ENCODE peak calls at places on chromosomes 11 and 22, in five cellular contexts. Z is Calu3, T is HL-60, H is HepG2, R is coronary artery. J is an unnamed sample.

GRCh38 chr22:39999144-39999757 is 4.5 kb downstream of the FAM83F start:
- DNase-seq in Z (peak; percentile 45), T (peak; percentile 9), H (peak; percentile 27), R (peak; percentile 41), J (no peak)

GRCh38 chr22:19877626-19878339 is 23.1 kb upstream of the GNB1L start:
- DNase-seq in Z (no peak), T (no peak), H (no peak), R (peak; percentile 71), J (no peak)

GRCh38 chr11:71489311-71490043 is 36.5 kb downstream of the NADSYN1 start:
- DNase-seq in Z (peak; percentile 20), T (no peak), H (no peak), R (no peak), J (peak; percentile 19)

GRCh38 chr11:26621147-26621546 is 49.1 kb upstream of the MUC15 start:
- DNase-seq in Z (no peak), T (no peak), H (no peak), R (no peak), J (no peak)

GRCh38 chr11:18706330-18707243 is 8.0 kb downstream of the TMEM86A start:
- DNase-seq in Z (no peak), T (no peak), H (no peak), R (no peak), J (peak; percentile 21)

GRCh38 chr11:128865490-128865889 is 1.6 kb downstream of the KCNJ1 start:
- DNase-seq in Z (no peak), T (no peak), H (no peak), R (no peak), J (no peak)

GRCh38 chr11:103949781-103950180 is 86.7 kb upstream of the DDI1 start:
- DNase-seq in Z (no peak), T (no peak), H (no peak), R (no peak), J (no peak)

GRCh38 chr11:72704028-72704782 is 30.0 kb upstream of the PDE2A start:
- DNase-seq in Z (no peak), T (no peak), H (no peak), R (no peak), J (no peak)

GRCh38 chr22:34866501-34867171 is 199.3 kb upstream of the ISX start:
- DNase-seq in Z (no peak), T (no peak), H (no peak), R (no peak), J (no peak)

GRCh38 chr22:28934026-28934425 is 50.7 kb downstream of the ZNRF3 start:
- DNase-seq in Z (no peak), T (no peak), H (no peak), R (no peak), J (no peak)

GRCh38 chr11:22991196-22991595 is 130.9 kb upstream of the CCDC179 start:
- DNase-seq in Z (no peak), T (no peak), H (no peak), R (no peak), J (no peak)

GRCh38 chr11:66221012-66221411 is 47.4 kb upstream of the RAB1B start:
- DNase-seq in Z (no peak), T (no peak), H (no peak), R (peak; percentile 54), J (no peak)

GRCh38 chr22:34306361-34306760 is 386.1 kb upstream of the LARGE1 start:
- DNase-seq in Z (no peak), T (no peak), H (no peak), R (no peak), J (no peak)

GRCh38 chr11:58788355-58789023 is 56.0 kb downstream of the GLYATL2 start:
- DNase-seq in Z (peak; percentile 59), T (peak; percentile 70), H (peak; percentile 67), R (no peak), J (peak; percentile 21)

GRCh38 chr11:11584446-11584810 is 37.4 kb downstream of the GALNT18 start:
- DNase-seq in Z (peak; percentile 8), T (no peak), H (no peak), R (peak; percentile 69), J (no peak)

GRCh38 chr11:32713496-32713895 is 81.0 kb downstream of the CCDC73 start:
- DNase-seq in Z (peak; percentile 28), T (no peak), H (no peak), R (no peak), J (no peak)

GRCh38 chr11:44094260-44094868 is 1.1 kb upstream of the EXT2 start:
- DNase-seq in Z (peak; percentile 75), T (peak; percentile 77), H (peak; percentile 79), R (no peak), J (peak; percentile 58)

GRCh38 chr11:78349114-78349513 is 68.5 kb downstream of the GAB2 start:
- DNase-seq in Z (no peak), T (no peak), H (no peak), R (no peak), J (no peak)

GRCh38 chr22:27982630-27983180 is 63.6 kb upstream of the PITPNB start:
- DNase-seq in Z (no peak), T (no peak), H (no peak), R (peak; percentile 68), J (no peak)

GRCh38 chr22:50508897-50509296 is 873 bp downstream of the NCAPH2 start:
- DNase-seq in Z (no peak), T (no peak), H (no peak), R (no peak), J (no peak)

GRCh38 chr11:13902456-13902855 is 60.1 kb upstream of the SPON1 start:
- DNase-seq in Z (no peak), T (no peak), H (no peak), R (no peak), J (no peak)

DNA sequence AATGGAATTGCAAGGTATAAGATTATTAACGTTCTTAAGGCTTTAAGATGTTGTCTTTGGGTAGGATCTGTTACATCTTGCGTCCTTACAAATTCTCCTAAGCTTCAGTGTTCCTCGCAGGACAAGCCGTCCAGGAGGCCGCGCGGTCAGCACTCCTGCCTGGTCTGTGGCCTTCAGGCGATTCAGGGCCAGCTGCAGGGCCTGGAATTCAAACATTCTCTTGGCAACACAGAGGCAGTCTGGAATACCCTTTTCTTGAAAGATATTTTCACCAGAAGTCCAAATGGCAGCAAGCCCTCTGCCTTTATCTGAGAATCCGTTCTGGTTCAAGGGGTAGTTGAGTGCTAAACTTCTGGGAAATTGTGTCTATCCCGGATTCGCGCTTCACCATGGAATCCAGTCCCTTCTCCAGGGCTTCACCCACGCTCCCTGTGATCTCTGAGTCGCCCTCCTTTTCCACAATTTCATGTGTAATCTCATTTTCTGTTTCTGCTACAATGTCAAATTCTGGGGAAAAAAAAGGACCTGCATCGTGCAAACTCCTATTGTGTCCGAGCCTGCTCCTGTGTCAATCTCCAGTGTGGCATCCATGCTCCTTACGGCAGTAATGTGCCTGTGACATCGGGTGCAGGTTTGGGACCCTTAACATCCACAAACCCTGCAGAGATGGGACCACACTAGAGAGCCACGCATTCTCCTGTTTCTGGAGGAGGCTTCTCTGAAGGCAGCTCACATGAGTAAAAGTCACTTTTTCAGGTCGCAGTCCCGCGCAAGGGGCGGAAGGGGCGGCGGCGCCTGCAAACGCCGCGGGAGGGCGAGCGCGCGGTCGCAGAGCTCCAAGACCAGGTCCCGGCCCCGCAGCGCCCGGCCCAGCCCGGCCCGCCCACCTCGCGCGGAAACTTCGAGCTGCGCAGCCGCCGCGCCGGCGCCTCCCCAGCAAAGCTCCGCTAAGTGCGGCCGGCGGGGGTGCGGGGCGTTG is 25.3 kb upstream of the SORL1 start:
- DNase-seq in Z (peak; percentile 16), T (no peak), H (no peak), R (no peak), J (no peak)
- TF ChIP-seq CTCF in Z (no peak), T (no peak), H (peak; percentile 54), R (no peak), J (peak; percentile 34)

GRCh38 chr11:123641495-123641840 is 13.0 kb downstream of the SCN3B start:
- DNase-seq in Z (no peak), T (no peak), H (no peak), R (no peak), J (no peak)

GRCh38 chr11:123640677-123641494 is 13.5 kb downstream of the SCN3B start:
- DNase-seq in Z (peak; percentile 43), T (peak; percentile 41), H (peak; percentile 20), R (no peak), J (no peak)

GRCh38 chr11:123645576-123645975 is 8.8 kb downstream of the SCN3B start:
- DNase-seq in Z (no peak), T (no peak), H (no peak), R (no peak), J (no peak)

GRCh38 chr11:123640029-123640428 is 14.4 kb downstream of the SCN3B start:
- DNase-seq in Z (no peak), T (no peak), H (no peak), R (no peak), J (no peak)

GRCh38 chr11:123642435-123642834 is 12.0 kb downstream of the SCN3B start:
- DNase-seq in Z (no peak), T (no peak), H (no peak), R (no peak), J (no peak)
- TF ChIP-seq CTCF in Z (no peak), T (no peak), H (no peak), R (no peak), J (no peak)

GRCh38 chr11:127003260-127003981 is 2.9 kb upstream of the KIRREL3 start:
- DNase-seq in Z (peak; percentile 66), T (no peak), H (no peak), R (no peak), J (no peak)
- TF ChIP-seq CTCF in Z (peak; percentile 47), T (no peak), H (peak; percentile 34), R (no peak), J (peak; percentile 33)

GRCh38 chr11:2698386-2699184 is 1.2 kb downstream of the KCNQ1OT1 start:
- DNase-seq in Z (no peak), T (no peak), H (no peak), R (peak; percentile 33), J (no peak)
- TF ChIP-seq CTCF in Z (no peak), T (no peak), H (peak; percentile 27), R (no peak), J (no peak)

GRCh38 chr11:63906585-63906984 is 10.4 kb downstream of the RCOR2 start:
- DNase-seq in Z (peak; percentile 35), T (peak; percentile 23), H (no peak), R (no peak), J (no peak)
- TF ChIP-seq CTCF in Z (peak; percentile 43), T (no peak), H (peak; percentile 28), R (no peak), J (no peak)

GRCh38 chr22:31497148-31497938 is 1.0 kb downstream of the SFI1 start:
- DNase-seq in Z (no peak), T (no peak), H (no peak), R (no peak), J (no peak)

GRCh38 chr22:31492151-31492550 is 2.5 kb upstream of the EIF4ENIF1 start:
- DNase-seq in Z (no peak), T (no peak), H (no peak), R (no peak), J (no peak)

GRCh38 chr22:31495343-31495742 is 993 bp upstream of the SFI1 start:
- DNase-seq in Z (no peak), T (no peak), H (no peak), R (no peak), J (no peak)

GRCh38 chr22:31496735-31497146 is 405 bp downstream of the SFI1 start:
- DNase-seq in Z (no peak), T (peak; percentile 39), H (no peak), R (peak; percentile 74), J (no peak)

GRCh38 chr22:31496007-31496734 is at the start of gene SFI1:
- DNase-seq in Z (peak; percentile 90), T (peak; percentile 92), H (peak; percentile 74), R (peak; percentile 92), J (peak; percentile 91)
- TF ChIP-seq CTCF in Z (peak; percentile 22), T (no peak), H (peak; percentile 76), R (no peak), J (peak; percentile 21)

J was measured in GM12864.